ENCODE peak calls at places on chromosomes 13 and 19, in seven cellular contexts. R is NCI-H2029; Q is activated CD4-positive, alpha-beta T cell treated with anti-CD3 and anti-CD28 coated beads for 4 hours; T is T-helper 17 cell; S is T-helper 2 cell; U is NCI-H2171; F is fibroblast of the conjunctiva. N is an unnamed sample.

GRCh38 chr19:22199171-22199570 is 2.4 kb upstream of the ZNF676 start:
- DNase-seq in R (no peak), Q (no peak), T (no peak), S (no peak), U (no peak), F (no peak), N (no peak)

GRCh38 chr19:3771906-3772450 is at the start of gene RAX2:
- DNase-seq in R (no peak), Q (no peak), T (no peak), S (no peak), U (no peak), F (no peak), N (no peak)

GRCh38 chr13:97274782-97275252 is 52.7 kb downstream of the MBNL2 start:
- DNase-seq in R (no peak), Q (no peak), T (no peak), S (no peak), U (no peak), F (no peak), N (no peak)

GRCh38 chr13:40388617-40389016 is 277.8 kb downstream of the FOXO1 start:
- DNase-seq in R (peak), Q (peak), T (peak), S (peak), U (no peak), F (no peak), N (peak)

GRCh38 chr19:8640402-8641004 is 10.1 kb downstream of the NFILZ start:
- DNase-seq in R (no peak), Q (no peak), T (no peak), S (no peak), U (no peak), F (no peak), N (peak)

GRCh38 chr19:3034845-3035541 is 5.9 kb upstream of the TLE2 start:
- DNase-seq in R (no peak), Q (no peak), T (peak), S (no peak), U (no peak), F (no peak), N (no peak)

GRCh38 chr13:25864116-25864515 is 187.7 kb downstream of the SHISA2 start:
- DNase-seq in R (no peak), Q (no peak), T (no peak), S (no peak), U (no peak), F (no peak), N (no peak)

GRCh38 chr13:20412761-20413355 is 112.8 kb downstream of the CRYL1 start:
- DNase-seq in R (no peak), Q (peak), T (no peak), S (no peak), U (no peak), F (no peak), N (peak)